ENCODE peak calls at places on chromosomes 2 and 18, in ten cellular contexts. R, X, V, N, P, Z, Q, D, W and A are unnamed samples.

GRCh38 chr18:32920796-32921787 is 148.3 kb upstream of the KLHL14 start:
- DNase-seq in R (no peak), X (peak), V (peak), N (no peak), P (no peak), Z (no peak), Q (peak), D (peak), W (peak), A (no peak)

GRCh38 chr2:228689049-228689448 is 507.6 kb upstream of the SPHKAP start:
- DNase-seq in R (no peak), X (no peak), V (no peak), N (peak), P (no peak), Z (no peak), Q (no peak), D (no peak), W (no peak), A (no peak)

GRCh38 chr18:48949051-48949605 is 1.6 kb downstream of the SMAD7 start:
- DNase-seq in R (no peak), X (no peak), V (peak), N (no peak), P (peak), Z (peak), Q (no peak), D (no peak), W (no peak), A (no peak)

GRCh38 chr2:35510641-35511040 is 844.9 kb upstream of the CRIM1 start:
- DNase-seq in R (no peak), X (no peak), V (peak), N (no peak), P (no peak), Z (no peak), Q (no peak), D (no peak), W (peak), A (no peak)

GRCh38 chr2:142130111-142131015 is 453 bp downstream of the LRP1B start:
- DNase-seq in R (peak), X (no peak), V (peak), N (peak), P (peak), Z (peak), Q (peak), D (peak), W (peak), A (peak)

GRCh38 chr2:70012887-70013286 is 51.5 kb upstream of the ASPRV1 start:
- DNase-seq in R (no peak), X (no peak), V (no peak), N (no peak), P (no peak), Z (no peak), Q (no peak), D (no peak), W (no peak), A (no peak)

GRCh38 chr2:157498501-157498900 is 54.6 kb upstream of the CYTIP start:
- DNase-seq in R (no peak), X (no peak), V (no peak), N (no peak), P (no peak), Z (no peak), Q (no peak), D (no peak), W (no peak), A (no peak)

GRCh38 chr2:19048593-19049264 is 309.7 kb downstream of the OSR1 start:
- DNase-seq in R (no peak), X (no peak), V (peak), N (no peak), P (peak), Z (no peak), Q (no peak), D (no peak), W (peak), A (peak)

GRCh38 chr18:52888014-52888413 is 548.0 kb downstream of the DCC start:
- DNase-seq in R (no peak), X (no peak), V (no peak), N (no peak), P (no peak), Z (no peak), Q (no peak), D (no peak), W (no peak), A (no peak)

GRCh38 chr2:221850076-221850475 is 278.0 kb upstream of the EPHA4 start:
- DNase-seq in R (no peak), X (no peak), V (no peak), N (no peak), P (no peak), Z (no peak), Q (no peak), D (no peak), W (peak), A (no peak)

GRCh38 chr2:223537100-223537499 is 65.1 kb downstream of the SCG2 start:
- DNase-seq in R (no peak), X (no peak), V (no peak), N (no peak), P (no peak), Z (no peak), Q (no peak), D (no peak), W (peak), A (no peak)

GRCh38 chr18:8948471-8949149 is 153.9 kb upstream of the NDUFV2 start:
- DNase-seq in R (no peak), X (peak), V (peak), N (no peak), P (no peak), Z (no peak), Q (peak), D (no peak), W (peak), A (no peak)

GRCh38 chr18:70469916-70470315 is 181.1 kb downstream of the SOCS6 start:
- DNase-seq in R (no peak), X (no peak), V (peak), N (no peak), P (no peak), Z (no peak), Q (no peak), D (no peak), W (peak), A (no peak)

GRCh38 chr2:26940001-26940400 is 30.4 kb upstream of the MAPRE3 start:
- DNase-seq in R (no peak), X (no peak), V (no peak), N (no peak), P (no peak), Z (no peak), Q (no peak), D (no peak), W (no peak), A (no peak)

GRCh38 chr2:85852979-85853498 is 35.8 kb downstream of the ST3GAL5 start:
- DNase-seq in R (no peak), X (no peak), V (no peak), N (no peak), P (no peak), Z (no peak), Q (no peak), D (no peak), W (no peak), A (no peak)

DNA sequence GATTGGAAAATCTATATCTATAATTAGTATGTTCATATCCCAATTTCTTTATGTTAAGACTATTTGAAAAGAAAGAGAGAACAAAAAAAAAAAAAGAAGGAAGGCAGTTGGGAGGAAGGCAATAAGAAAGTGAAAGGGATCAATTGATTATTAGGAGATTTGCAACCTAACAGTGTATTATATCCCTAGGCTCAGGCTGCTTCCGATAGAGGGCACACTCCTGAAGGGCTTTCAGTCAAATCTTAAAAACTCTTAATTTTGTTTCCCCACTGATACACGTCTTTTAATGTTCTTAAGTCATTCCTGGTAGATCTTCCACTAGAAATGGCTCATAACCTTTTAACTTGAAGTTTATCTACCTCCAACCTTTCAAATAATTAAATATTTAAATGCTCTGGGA is 763.9 kb downstream of the BCL11A start:
- DNase-seq in R (no peak), X (no peak), V (no peak), N (no peak), P (no peak), Z (no peak), Q (no peak), D (no peak), W (no peak), A (no peak)
- TF ChIP-seq CTCF in R (no peak), X (no peak), V (no peak), N (peak), P (peak), Z (no peak), Q (peak), D (no peak), W (no peak), A (no peak)

DNA sequence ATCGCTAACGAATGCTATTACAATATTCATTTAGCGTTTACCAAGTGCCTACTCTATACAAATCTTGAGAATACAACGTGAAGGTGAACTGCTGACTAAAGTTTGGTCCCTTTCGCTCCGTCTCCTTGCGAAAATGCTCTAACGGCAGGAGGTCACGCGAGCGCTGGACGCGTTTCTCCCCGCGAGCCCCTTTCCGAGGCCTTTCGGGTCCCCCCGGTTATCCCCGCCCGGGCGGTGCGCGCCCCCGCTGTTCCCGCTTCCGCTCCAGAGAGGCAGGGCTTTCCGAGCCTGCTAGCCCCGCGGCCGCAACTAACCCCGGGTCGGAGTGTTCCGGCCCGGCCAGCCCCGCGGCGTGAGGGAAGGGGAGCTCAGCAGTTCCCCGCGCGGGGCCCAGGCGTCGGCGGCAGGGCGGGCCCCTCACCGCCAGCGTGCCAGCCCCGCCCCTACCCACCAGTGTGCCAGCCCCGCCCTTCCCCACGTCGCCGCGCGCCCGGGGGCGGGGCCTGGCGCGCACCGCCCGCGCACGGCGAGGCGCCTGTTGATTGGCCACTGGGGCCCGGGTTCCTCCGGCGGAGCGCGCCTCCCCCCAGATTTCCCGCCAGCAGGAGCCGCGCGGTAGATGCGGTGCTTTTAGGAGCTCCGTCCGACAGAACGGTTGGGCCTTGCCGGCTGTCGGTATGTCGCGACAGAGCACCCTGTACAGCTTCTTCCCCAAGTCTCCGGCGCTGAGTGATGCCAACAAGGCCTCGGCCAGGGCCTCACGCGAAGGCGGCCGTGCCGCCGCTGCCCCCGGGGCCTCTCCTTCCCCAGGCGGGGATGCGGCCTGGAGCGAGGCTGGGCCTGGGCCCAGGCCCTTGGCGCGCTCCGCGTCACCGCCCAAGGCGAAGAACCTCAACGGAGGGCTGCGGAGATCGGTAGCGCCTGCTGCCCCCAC is at the start of gene MSH6:
- DNase-seq in R (peak), X (peak), V (peak), N (peak), P (peak), Z (peak), Q (peak), D (peak), W (peak), A (peak)
- TF ChIP-seq CTCF in R (no peak), X (no peak), V (no peak), N (no peak), P (no peak), Z (no peak), Q (no peak), D (no peak), W (no peak), A (no peak)

GRCh38 chr2:15780912-15781574 is 159.3 kb upstream of the MYCN start:
- DNase-seq in R (no peak), X (no peak), V (no peak), N (no peak), P (no peak), Z (no peak), Q (no peak), D (no peak), W (no peak), A (no peak)
- TF ChIP-seq CTCF in R (no peak), X (no peak), V (no peak), N (peak), P (no peak), Z (no peak), Q (no peak), D (no peak), W (no peak), A (no peak)

GRCh38 chr2:65969161-65969560 is 465.8 kb upstream of the MEIS1 start:
- DNase-seq in R (no peak), X (no peak), V (no peak), N (no peak), P (no peak), Z (no peak), Q (no peak), D (no peak), W (no peak), A (no peak)

DNA sequence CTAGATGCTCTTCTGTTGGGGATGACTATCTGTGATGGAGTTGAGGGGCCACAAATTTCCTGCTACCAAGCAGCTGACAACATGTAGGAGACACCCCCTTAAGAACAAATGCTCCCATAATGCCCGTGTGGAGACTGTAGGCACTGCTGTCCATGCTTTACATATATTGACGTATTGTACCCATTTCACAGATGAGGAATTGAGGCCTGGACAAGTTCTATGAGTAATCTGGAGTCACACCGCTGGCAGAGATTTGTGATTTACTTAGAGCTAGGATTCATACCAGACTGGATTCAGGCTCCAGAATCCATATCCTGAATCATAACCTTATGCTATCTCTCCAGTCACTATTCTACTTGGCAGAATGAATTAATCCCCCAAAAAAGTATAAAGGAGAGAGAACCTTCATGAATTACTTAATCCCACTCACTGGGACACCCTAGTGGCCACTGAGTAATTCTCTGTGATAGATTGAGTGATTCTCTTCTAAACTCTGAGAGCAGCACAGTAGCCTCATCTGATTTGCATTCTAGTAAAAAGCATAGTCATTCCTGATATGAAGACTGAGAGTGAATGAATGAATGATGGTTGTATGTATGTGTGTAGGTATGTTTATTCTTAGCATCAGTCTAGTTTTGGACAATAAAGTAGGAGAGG is 460.7 kb upstream of the MEIS1 start:
- DNase-seq in R (no peak), X (no peak), V (no peak), N (no peak), P (no peak), Z (no peak), Q (no peak), D (no peak), W (no peak), A (no peak)
- TF ChIP-seq CTCF in R (no peak), X (peak), V (no peak), N (peak), P (no peak), Z (no peak), Q (peak), D (peak), W (no peak), A (no peak)

DNA sequence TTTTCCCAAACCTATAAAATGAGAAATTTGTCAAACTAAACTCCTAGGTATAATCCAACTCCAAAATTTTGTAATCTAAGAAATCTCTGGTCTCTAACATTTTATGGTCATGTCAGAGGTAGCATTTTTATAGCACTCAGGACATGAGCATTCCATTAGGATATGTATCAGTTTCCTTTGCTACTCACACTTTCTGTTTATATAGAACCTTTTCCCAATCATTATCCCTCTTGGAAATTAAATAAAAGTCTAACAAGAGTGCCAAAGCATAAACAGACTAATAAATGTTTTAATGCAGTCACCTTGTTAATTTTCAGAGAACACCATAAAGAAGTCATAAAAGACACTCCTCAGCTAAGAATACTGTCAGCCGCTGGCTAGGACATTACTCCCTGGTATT is 300.0 kb upstream of the CWC22 start:
- DNase-seq in R (no peak), X (no peak), V (no peak), N (no peak), P (no peak), Z (no peak), Q (no peak), D (no peak), W (no peak), A (no peak)
- TF ChIP-seq CTCF in R (no peak), X (no peak), V (no peak), N (no peak), P (no peak), Z (no peak), Q (no peak), D (no peak), W (no peak), A (no peak)

GRCh38 chr2:111666160-111666559 is 217.8 kb downstream of the ANAPC1 start:
- DNase-seq in R (no peak), X (no peak), V (no peak), N (no peak), P (no peak), Z (no peak), Q (no peak), D (no peak), W (no peak), A (no peak)

GRCh38 chr2:111668274-111668616 is 215.7 kb downstream of the ANAPC1 start:
- DNase-seq in R (no peak), X (no peak), V (no peak), N (no peak), P (peak), Z (no peak), Q (no peak), D (no peak), W (no peak), A (no peak)

GRCh38 chr2:111667001-111667400 is 217.0 kb downstream of the ANAPC1 start:
- DNase-seq in R (no peak), X (no peak), V (no peak), N (no peak), P (peak), Z (no peak), Q (no peak), D (no peak), W (no peak), A (no peak)

GRCh38 chr2:111668741-111669140 is 215.3 kb downstream of the ANAPC1 start:
- DNase-seq in R (no peak), X (no peak), V (no peak), N (no peak), P (peak), Z (no peak), Q (no peak), D (no peak), W (no peak), A (no peak)

GRCh38 chr2:111667542-111668273 is 216.3 kb downstream of the ANAPC1 start:
- DNase-seq in R (no peak), X (no peak), V (peak), N (no peak), P (peak), Z (no peak), Q (peak), D (no peak), W (peak), A (no peak)
- TF ChIP-seq CTCF in R (no peak), X (peak), V (peak), N (no peak), P (peak), Z (no peak), Q (peak), D (peak), W (peak), A (no peak)

GRCh38 chr18:50853863-50854271 is 25.1 kb upstream of the ME2 start:
- DNase-seq in R (no peak), X (no peak), V (peak), N (no peak), P (no peak), Z (no peak), Q (peak), D (peak), W (peak), A (no peak)

GRCh38 chr18:50861617-50862016 is 17.3 kb upstream of the ME2 start:
- DNase-seq in R (no peak), X (no peak), V (no peak), N (no peak), P (no peak), Z (no peak), Q (no peak), D (no peak), W (no peak), A (no peak)

GRCh38 chr18:50855976-50856772 is 22.7 kb upstream of the ME2 start:
- DNase-seq in R (no peak), X (no peak), V (no peak), N (no peak), P (no peak), Z (no peak), Q (no peak), D (no peak), W (peak), A (no peak)

GRCh38 chr18:50859793-50860192 is 19.1 kb upstream of the ME2 start:
- DNase-seq in R (no peak), X (no peak), V (no peak), N (no peak), P (no peak), Z (no peak), Q (no peak), D (no peak), W (no peak), A (no peak)

GRCh38 chr18:50857694-50858093 is 21.2 kb upstream of the ME2 start:
- DNase-seq in R (no peak), X (no peak), V (no peak), N (no peak), P (no peak), Z (no peak), Q (no peak), D (no peak), W (no peak), A (no peak)
- TF ChIP-seq CTCF in R (no peak), X (no peak), V (peak), N (no peak), P (no peak), Z (no peak), Q (peak), D (no peak), W (no peak), A (no peak)

DNA sequence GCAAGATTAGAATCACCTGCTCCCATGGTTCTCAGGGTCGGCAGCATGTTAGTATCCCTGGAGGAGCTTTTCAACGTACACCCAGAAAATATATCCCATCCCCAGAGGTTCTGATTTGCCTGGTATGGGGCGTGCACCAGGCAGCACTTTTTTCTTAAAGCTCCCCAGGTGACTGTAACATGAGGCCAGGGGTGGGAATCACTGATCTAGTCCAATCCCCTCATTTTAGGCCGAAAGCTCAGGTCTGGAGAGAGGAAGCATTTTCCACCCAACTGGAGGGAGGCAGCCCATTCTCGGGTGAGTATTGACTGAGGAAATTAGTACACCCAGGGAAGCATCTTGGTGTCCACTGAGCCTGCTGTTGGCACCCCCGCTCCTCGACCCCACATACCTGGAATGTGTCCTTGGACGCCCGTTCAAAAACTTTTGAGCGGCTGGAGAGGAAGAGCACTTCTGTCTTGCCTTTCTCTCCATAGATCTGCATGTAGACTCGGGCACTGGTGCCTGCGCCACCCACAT is 94.3 kb downstream of the LOXHD1 start:
- DNase-seq in R (no peak), X (no peak), V (no peak), N (no peak), P (no peak), Z (no peak), Q (no peak), D (no peak), W (no peak), A (no peak)
- TF ChIP-seq CTCF in R (no peak), X (no peak), V (no peak), N (no peak), P (no peak), Z (no peak), Q (no peak), D (no peak), W (no peak), A (no peak)